ENCODE peak calls at places on chromosomes 12 and 14, in five cellular contexts. L, R, J, S and H are unnamed samples.

GRCh38 chr14:22388669-22389625 is 200.1 kb downstream of the DAD1 start:
- DNase-seq in L (no peak), R (no peak), J (no peak), S (peak), H (no peak)

GRCh38 chr12:1728824-1729223 is 38.0 kb downstream of the ADIPOR2 start:
- DNase-seq in L (no peak), R (no peak), J (no peak), S (no peak), H (no peak)

GRCh38 chr12:112577473-112578334 is 159.0 kb downstream of the PTPN11 start:
- DNase-seq in L (no peak), R (no peak), J (no peak), S (no peak), H (no peak)

GRCh38 chr14:54342806-54343205 is 54.0 kb upstream of the CDKN3 start:
- DNase-seq in L (no peak), R (no peak), J (no peak), S (no peak), H (no peak)

GRCh38 chr14:53022593-53022992 is 71.7 kb upstream of the FERMT2 start:
- DNase-seq in L (no peak), R (no peak), J (no peak), S (no peak), H (no peak)

GRCh38 chr14:98470663-98471062 is 801.3 kb downstream of the BCL11B start:
- DNase-seq in L (no peak), R (no peak), J (no peak), S (no peak), H (no peak)

GRCh38 chr14:66473223-66473622 is 12.9 kb upstream of the CCDC196 start:
- DNase-seq in L (no peak), R (no peak), J (no peak), S (no peak), H (no peak)

GRCh38 chr12:31021809-31022492 is 51.7 kb upstream of the DDX11 start:
- DNase-seq in L (no peak), R (no peak), J (no peak), S (no peak), H (no peak)

GRCh38 chr12:68565391-68565903 is 45.3 kb upstream of the RAP1B start:
- DNase-seq in L (no peak), R (peak), J (peak), S (peak), H (no peak)